ENCODE peak calls at places on chromosome 3, in nine cellular contexts. One of them, this sample, is unnamed.

GRCh38 chr3:71425491-71426071 is 157.9 kb downstream of the FOXP1 start:
- DNase-seq in mammary epithelial cell: peak
- DNase-seq in mesendoderm: no peak
- DNase-seq in DND-41: no peak
- DNase-seq in IMR-90: peak
- DNase-seq in neuronal stem cell: no peak
- DNase-seq in fibroblast of lung: peak
- DNase-seq in HCT116: no peak
- DNase-seq in K562: no peak
- DNase-seq in this sample: peak

GRCh38 chr3:187968883-187969580 is 184.9 kb upstream of the LPP start:
- DNase-seq in neuronal stem cell: no peak
- DNase-seq in fibroblast of lung: peak
- DNase-seq in DND-41: no peak
- DNase-seq in K562: no peak
- DNase-seq in mammary epithelial cell: peak
- DNase-seq in mesendoderm: no peak
- DNase-seq in IMR-90: peak
- DNase-seq in HCT116: no peak
- DNase-seq in this sample: peak

GRCh38 chr3:188489639-188490405 is 335.9 kb downstream of the LPP start:
- DNase-seq in DND-41: no peak
- DNase-seq in mammary epithelial cell: peak
- DNase-seq in neuronal stem cell: no peak
- DNase-seq in fibroblast of lung: peak
- DNase-seq in HCT116: no peak
- DNase-seq in mesendoderm: no peak
- DNase-seq in IMR-90: peak
- DNase-seq in K562: no peak
- DNase-seq in this sample: peak

GRCh38 chr3:30625541-30626438 is 19.4 kb downstream of the TGFBR2 start:
- DNase-seq in mammary epithelial cell: peak
- DNase-seq in DND-41: no peak
- DNase-seq in K562: no peak
- DNase-seq in fibroblast of lung: peak
- DNase-seq in HCT116: peak
- DNase-seq in IMR-90: peak
- DNase-seq in neuronal stem cell: no peak
- DNase-seq in mesendoderm: peak
- DNase-seq in this sample: peak

GRCh38 chr3:146969356-146969755 is 364.2 kb upstream of the PLSCR5 start:
- DNase-seq in HCT116: no peak
- DNase-seq in mammary epithelial cell: no peak
- DNase-seq in fibroblast of lung: no peak
- DNase-seq in IMR-90: peak
- DNase-seq in neuronal stem cell: no peak
- DNase-seq in DND-41: no peak
- DNase-seq in mesendoderm: no peak
- DNase-seq in K562: no peak
- DNase-seq in this sample: peak

GRCh38 chr3:174409085-174409743 is 449.9 kb upstream of the NAALADL2 start:
- DNase-seq in DND-41: no peak
- DNase-seq in HCT116: no peak
- DNase-seq in fibroblast of lung: no peak
- DNase-seq in IMR-90: no peak
- DNase-seq in K562: no peak
- DNase-seq in mesendoderm: peak
- DNase-seq in neuronal stem cell: no peak
- DNase-seq in mammary epithelial cell: no peak
- DNase-seq in this sample: no peak

GRCh38 chr3:136750922-136751258 is 1.3 kb downstream of the STAG1 start:
- DNase-seq in K562: no peak
- DNase-seq in neuronal stem cell: no peak
- DNase-seq in mammary epithelial cell: no peak
- DNase-seq in fibroblast of lung: peak
- DNase-seq in mesendoderm: no peak
- DNase-seq in HCT116: no peak
- DNase-seq in IMR-90: peak
- DNase-seq in DND-41: no peak
- DNase-seq in this sample: peak

GRCh38 chr3:33063651-33064051 is 33.3 kb downstream of the GLB1 start:
- DNase-seq in HCT116: no peak
- DNase-seq in IMR-90: peak
- DNase-seq in neuronal stem cell: no peak
- DNase-seq in fibroblast of lung: no peak
- DNase-seq in mammary epithelial cell: no peak
- DNase-seq in K562: no peak
- DNase-seq in mesendoderm: no peak
- DNase-seq in DND-41: no peak
- DNase-seq in this sample: peak

GRCh38 chr3:193214445-193214844 is 26.6 kb upstream of the PLAAT1 start:
- DNase-seq in fibroblast of lung: no peak
- DNase-seq in mammary epithelial cell: no peak
- DNase-seq in mesendoderm: peak
- DNase-seq in IMR-90: no peak
- DNase-seq in DND-41: no peak
- DNase-seq in neuronal stem cell: no peak
- DNase-seq in HCT116: no peak
- DNase-seq in K562: no peak
- DNase-seq in this sample: no peak

GRCh38 chr3:58137306-58137705 is 73.5 kb downstream of the DNASE1L3 start:
- DNase-seq in K562: no peak
- DNase-seq in mammary epithelial cell: no peak
- DNase-seq in IMR-90: no peak
- DNase-seq in DND-41: no peak
- DNase-seq in neuronal stem cell: no peak
- DNase-seq in mesendoderm: no peak
- DNase-seq in HCT116: no peak
- DNase-seq in fibroblast of lung: no peak
- DNase-seq in this sample: no peak

GRCh38 chr3:18300916-18301315 is 124.2 kb downstream of the SATB1 start:
- DNase-seq in mammary epithelial cell: no peak
- DNase-seq in DND-41: no peak
- DNase-seq in fibroblast of lung: no peak
- DNase-seq in HCT116: no peak
- DNase-seq in neuronal stem cell: no peak
- DNase-seq in mesendoderm: no peak
- DNase-seq in IMR-90: no peak
- DNase-seq in K562: no peak
- DNase-seq in this sample: no peak

GRCh38 chr3:120274739-120275167 is 10.3 kb downstream of the GPR156 start:
- DNase-seq in neuronal stem cell: no peak
- DNase-seq in K562: no peak
- DNase-seq in mammary epithelial cell: no peak
- DNase-seq in HCT116: no peak
- DNase-seq in DND-41: no peak
- DNase-seq in fibroblast of lung: peak
- DNase-seq in IMR-90: peak
- DNase-seq in mesendoderm: no peak
- DNase-seq in this sample: peak

GRCh38 chr3:138404121-138404520 is 30.3 kb upstream of the ESYT3 start:
- DNase-seq in DND-41: no peak
- DNase-seq in mammary epithelial cell: no peak
- DNase-seq in HCT116: no peak
- DNase-seq in neuronal stem cell: no peak
- DNase-seq in mesendoderm: no peak
- DNase-seq in IMR-90: no peak
- DNase-seq in K562: no peak
- DNase-seq in fibroblast of lung: no peak
- DNase-seq in this sample: no peak

GRCh38 chr3:149587383-149587782 is 70.4 kb downstream of the WWTR1 start:
- DNase-seq in mammary epithelial cell: no peak
- DNase-seq in neuronal stem cell: no peak
- DNase-seq in DND-41: no peak
- DNase-seq in IMR-90: no peak
- DNase-seq in HCT116: no peak
- DNase-seq in mesendoderm: no peak
- DNase-seq in fibroblast of lung: no peak
- DNase-seq in K562: no peak
- DNase-seq in this sample: no peak

GRCh38 chr3:107943860-107944543 is 146.8 kb downstream of the CD47 start:
- DNase-seq in fibroblast of lung: no peak
- DNase-seq in HCT116: no peak
- DNase-seq in K562: no peak
- DNase-seq in DND-41: no peak
- DNase-seq in neuronal stem cell: no peak
- DNase-seq in mesendoderm: no peak
- DNase-seq in IMR-90: peak
- DNase-seq in mammary epithelial cell: no peak
- DNase-seq in this sample: peak

DNA sequence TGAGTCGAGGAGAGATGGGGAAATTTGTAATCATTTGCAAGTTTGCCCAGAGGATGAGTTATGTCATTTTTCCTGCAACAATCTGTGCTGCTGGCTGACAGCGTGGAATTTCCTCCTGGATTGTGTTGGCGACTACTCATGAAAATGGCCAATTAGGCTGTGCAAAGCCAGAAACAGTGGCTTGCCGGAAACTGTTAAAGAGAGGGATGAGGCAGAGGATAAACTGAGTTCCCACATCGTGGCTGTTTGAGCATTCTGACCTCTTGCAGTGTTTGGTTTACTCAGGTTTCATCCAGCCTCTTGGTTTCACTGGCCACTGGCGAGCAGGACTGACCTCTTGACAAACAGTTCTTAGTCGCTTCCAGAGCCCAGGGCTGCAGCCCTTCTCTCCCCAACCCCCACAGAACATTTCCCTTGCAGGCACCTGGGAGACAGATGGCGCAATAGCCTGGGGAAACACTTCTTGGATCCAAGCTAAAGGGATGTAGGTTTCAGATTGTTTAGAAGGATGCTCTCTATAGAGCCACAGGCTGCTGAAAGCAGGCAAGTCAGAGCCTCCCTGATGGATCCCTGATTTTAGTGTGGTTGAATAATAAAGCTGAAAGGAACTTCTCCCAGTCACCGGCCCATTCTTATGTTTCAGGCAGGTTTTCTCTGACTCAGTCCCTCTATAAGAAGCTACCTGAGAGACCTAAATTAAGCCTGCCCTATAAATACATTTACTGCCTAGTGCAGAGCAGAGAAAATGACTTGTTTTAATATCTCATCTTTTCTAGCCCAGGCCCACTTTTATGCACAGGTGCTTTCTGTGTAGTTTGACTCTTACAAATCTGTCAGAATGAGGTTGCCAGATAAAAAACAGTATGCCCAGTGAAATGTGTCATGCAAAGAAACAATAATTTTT is 92.8 kb upstream of the UBE2E1 start:
- DNase-seq in neuronal stem cell: peak
- DNase-seq in IMR-90: peak
- DNase-seq in HCT116: no peak
- DNase-seq in mammary epithelial cell: peak
- DNase-seq in DND-41: no peak
- DNase-seq in K562: no peak
- DNase-seq in mesendoderm: peak
- DNase-seq in fibroblast of lung: peak
- DNase-seq in this sample: peak
- H3K4me3 ChIP-seq in neuronal stem cell: no peak
- H3K4me3 ChIP-seq in IMR-90: no peak
- H3K4me3 ChIP-seq in HCT116: no peak
- H3K4me3 ChIP-seq in mammary epithelial cell: no peak
- H3K4me3 ChIP-seq in DND-41: no peak
- H3K4me3 ChIP-seq in K562: no peak
- H3K4me3 ChIP-seq in mesendoderm: no peak
- H3K4me3 ChIP-seq in fibroblast of lung: no peak
- H3K4me3 ChIP-seq in this sample: peak

DNA sequence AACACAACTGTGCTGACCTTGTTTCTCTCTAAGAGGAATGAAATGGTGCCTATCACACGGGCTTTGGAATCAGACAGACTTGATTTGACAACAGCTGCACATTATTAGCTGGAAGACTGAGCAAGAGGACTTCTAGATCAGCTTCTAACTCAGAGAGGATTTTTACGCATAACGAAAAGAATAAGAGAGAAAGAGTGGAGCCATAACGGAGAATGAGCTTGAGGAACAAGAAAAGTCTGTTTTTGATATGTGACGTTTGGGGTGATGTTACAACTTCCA is 16.0 kb downstream of the HEG1 start:
- DNase-seq in mesendoderm: no peak
- DNase-seq in HCT116: no peak
- DNase-seq in mammary epithelial cell: no peak
- DNase-seq in K562: no peak
- DNase-seq in DND-41: no peak
- DNase-seq in IMR-90: no peak
- DNase-seq in neuronal stem cell: no peak
- DNase-seq in fibroblast of lung: no peak
- DNase-seq in this sample: no peak
- H3K4me2 ChIP-seq in mesendoderm: no peak
- H3K4me2 ChIP-seq in HCT116: no peak
- H3K4me2 ChIP-seq in mammary epithelial cell: no peak
- H3K4me2 ChIP-seq in K562: no peak
- H3K4me2 ChIP-seq in DND-41: no peak
- H3K4me2 ChIP-seq in IMR-90: no peak
- H3K4me2 ChIP-seq in neuronal stem cell: no peak
- H3K4me2 ChIP-seq in fibroblast of lung: peak
- H3K4me2 ChIP-seq in this sample: peak

GRCh38 chr3:152190636-152191183 is 78.0 kb upstream of the MBNL1 start:
- DNase-seq in DND-41: no peak
- DNase-seq in IMR-90: no peak
- DNase-seq in fibroblast of lung: no peak
- DNase-seq in neuronal stem cell: no peak
- DNase-seq in K562: no peak
- DNase-seq in mammary epithelial cell: no peak
- DNase-seq in mesendoderm: no peak
- DNase-seq in HCT116: no peak
- DNase-seq in this sample: no peak
- H3K9ac ChIP-seq in DND-41: no peak
- H3K9ac ChIP-seq in IMR-90: no peak
- H3K9ac ChIP-seq in fibroblast of lung: no peak
- H3K9ac ChIP-seq in neuronal stem cell: no peak
- H3K9ac ChIP-seq in K562: no peak
- H3K9ac ChIP-seq in mammary epithelial cell: no peak
- H3K9ac ChIP-seq in mesendoderm: no peak
- H3K9ac ChIP-seq in HCT116: no peak
- H3K9ac ChIP-seq in this sample: no peak

GRCh38 chr3:197953881-197954280 is 3.9 kb downstream of the RPL35A start:
- DNase-seq in K562: no peak
- DNase-seq in neuronal stem cell: no peak
- DNase-seq in mesendoderm: no peak
- DNase-seq in mammary epithelial cell: no peak
- DNase-seq in fibroblast of lung: no peak
- DNase-seq in DND-41: no peak
- DNase-seq in IMR-90: peak
- DNase-seq in HCT116: no peak
- DNase-seq in this sample: peak
- H3K4me3 ChIP-seq in K562: no peak
- H3K4me3 ChIP-seq in neuronal stem cell: no peak
- H3K4me3 ChIP-seq in mesendoderm: no peak
- H3K4me3 ChIP-seq in mammary epithelial cell: no peak
- H3K4me3 ChIP-seq in fibroblast of lung: no peak
- H3K4me3 ChIP-seq in DND-41: no peak
- H3K4me3 ChIP-seq in IMR-90: no peak
- H3K4me3 ChIP-seq in HCT116: no peak
- H3K4me3 ChIP-seq in this sample: no peak

DNA sequence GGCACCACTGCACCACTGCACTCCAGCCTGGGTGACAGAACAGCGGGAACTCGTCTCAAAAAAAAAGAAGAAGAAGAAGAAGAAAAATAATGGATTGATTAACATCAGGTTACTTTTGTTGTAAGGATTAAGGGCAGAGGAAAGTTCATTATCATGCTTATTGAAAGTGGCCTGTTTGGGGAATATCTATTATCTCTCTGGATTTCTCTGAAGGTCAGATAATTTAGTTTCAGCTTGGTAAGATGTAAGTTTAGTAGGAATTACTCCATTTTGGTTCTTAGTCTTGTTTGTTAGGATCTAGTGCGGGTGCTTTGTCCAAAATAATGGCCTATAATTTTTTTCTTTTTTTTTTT is 2.5 kb upstream of the MTMR14 start:
- DNase-seq in HCT116: no peak
- DNase-seq in mesendoderm: no peak
- DNase-seq in DND-41: no peak
- DNase-seq in K562: no peak
- DNase-seq in IMR-90: no peak
- DNase-seq in neuronal stem cell: no peak
- DNase-seq in mammary epithelial cell: no peak
- DNase-seq in fibroblast of lung: no peak
- DNase-seq in this sample: no peak
- H3K4me2 ChIP-seq in HCT116: no peak
- H3K4me2 ChIP-seq in mesendoderm: no peak
- H3K4me2 ChIP-seq in DND-41: no peak
- H3K4me2 ChIP-seq in K562: peak
- H3K4me2 ChIP-seq in IMR-90: no peak
- H3K4me2 ChIP-seq in neuronal stem cell: no peak
- H3K4me2 ChIP-seq in mammary epithelial cell: no peak
- H3K4me2 ChIP-seq in fibroblast of lung: no peak
- H3K4me2 ChIP-seq in this sample: no peak

This sample was measured in astrocyte.